ENCODE peak calls at places on chromosomes 6 and 20, in five cellular contexts. A, X, Z, S and O are unnamed samples.
A peak's percentile ranks its signal among the peaks of the same experiment; 100 is the strongest.

GRCh38 chr6:44381739-44382138 is 5.8 kb upstream of the CDC5L start:
- DNase-seq in S (peak; percentile 94), A (no peak), X (peak; percentile 37), Z (no peak), O (no peak)

GRCh38 chr6:109454483-109455160 is 950 bp downstream of the MICAL1 start:
- DNase-seq in S (peak; percentile 82), X (no peak), A (peak; percentile 78), Z (no peak), O (peak; percentile 48)

GRCh38 chr6:129279343-129280104 is 396.6 kb downstream of the LAMA2 start:
- DNase-seq in A (no peak), X (no peak), Z (no peak), S (no peak), O (no peak)

GRCh38 chr20:3679749-3680700 is 1.8 kb downstream of the ADAM33 start:
- DNase-seq in X (no peak), Z (no peak), A (peak; percentile 59), S (no peak), O (no peak)

GRCh38 chr6:159984268-159984786 is 15.4 kb downstream of the IGF2R start:
- DNase-seq in S (no peak), Z (no peak), X (no peak), A (no peak), O (no peak)

GRCh38 chr6:168156742-168157265 is 77.8 kb upstream of the FRMD1 start:
- DNase-seq in A (no peak), Z (peak; percentile 35), X (no peak), S (no peak), O (no peak)

GRCh38 chr20:35681953-35682352 is 17.2 kb downstream of the NFS1 start:
- DNase-seq in X (no peak), A (no peak), S (no peak), Z (no peak), O (no peak)

GRCh38 chr6:142155895-142156757 is 9.1 kb downstream of the VTA1 start:
- DNase-seq in Z (no peak), S (no peak), A (peak; percentile 10), X (peak; percentile 30), O (no peak)

GRCh38 chr20:58755062-58755697 is 62.6 kb downstream of the NPEPL1 start:
- DNase-seq in Z (peak; percentile 38), X (no peak), A (no peak), S (no peak), O (no peak)

GRCh38 chr6:119347466-119348307 is 1.9 kb downstream of the MAN1A1 start:
- DNase-seq in X (peak; percentile 96), Z (no peak), A (no peak), S (peak; percentile 12), O (no peak)

GRCh38 chr6:150865406-150866146 is at the start of gene MTHFD1L:
- DNase-seq in Z (peak; percentile 89), S (peak; percentile 78), X (peak; percentile 73), A (peak; percentile 93), O (no peak)

GRCh38 chr20:48952656-48953055 is 31.1 kb downstream of the ARFGEF2 start:
- DNase-seq in X (no peak), A (no peak), Z (no peak), S (no peak), O (no peak)

GRCh38 chr20:61565791-61566190 is 313.7 kb downstream of the CDH4 start:
- DNase-seq in A (no peak), Z (no peak), S (no peak), X (no peak), O (no peak)

DNA sequence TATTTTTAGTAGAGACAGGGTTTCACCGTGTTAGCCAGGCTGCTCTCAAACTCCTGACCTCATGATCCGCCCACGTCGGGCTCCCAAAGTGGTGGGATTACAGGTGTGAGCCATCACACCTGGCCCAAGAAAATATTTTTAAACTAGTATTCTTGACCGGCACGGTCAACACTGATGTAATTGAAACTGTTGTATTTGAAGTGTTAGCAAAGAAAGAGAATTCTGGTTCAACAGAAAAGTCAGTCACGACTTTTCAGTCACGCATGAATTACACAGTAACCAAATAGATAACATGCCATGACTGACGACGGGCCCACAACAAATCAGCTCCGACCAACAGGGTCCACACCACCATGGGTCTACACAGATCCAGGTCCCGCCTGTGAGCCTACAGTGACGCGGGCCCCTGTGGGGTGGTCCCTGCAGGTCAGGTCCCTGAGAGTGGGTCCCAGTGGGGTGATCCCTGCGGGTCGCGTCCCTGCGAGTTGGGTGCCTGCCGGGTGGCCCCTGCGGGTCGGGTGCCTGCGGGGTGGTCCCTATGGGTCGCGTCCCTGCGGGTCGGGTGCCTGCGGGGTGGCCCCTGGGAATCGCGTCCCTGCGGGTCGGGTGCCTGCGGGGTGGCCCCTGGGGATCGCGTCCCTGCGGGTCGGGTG is 1.0 kb downstream of the GMEB2 start:
- DNase-seq in A (peak; percentile 67), S (no peak), X (peak; percentile 57), Z (no peak), O (no peak)
- TF ChIP-seq GABPA in A (no peak), S (no peak), X (no peak), Z (no peak), O (no peak)

DNA sequence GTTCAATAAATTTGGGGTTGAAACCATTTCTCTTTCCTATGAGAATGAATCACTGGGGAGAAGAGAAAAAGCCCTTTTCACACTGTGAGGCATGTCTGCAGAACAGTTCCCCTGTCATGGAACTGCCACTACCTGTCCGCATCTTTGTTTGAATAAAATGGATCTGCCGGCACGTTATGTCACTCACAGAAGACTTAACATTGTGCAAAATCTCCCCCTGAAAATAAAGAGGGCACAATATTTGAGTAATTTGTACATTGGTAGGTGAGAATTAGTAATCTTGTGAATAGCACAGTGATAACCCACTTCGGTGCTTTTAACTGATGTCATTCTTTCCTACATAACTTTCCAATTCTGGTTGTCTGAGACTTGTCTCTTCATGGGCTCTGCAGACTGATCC is 804.0 kb downstream of the C6orf118 start:
- DNase-seq in S (no peak), X (no peak), A (no peak), Z (no peak), O (no peak)
- TF ChIP-seq GABPA in S (no peak), X (no peak), A (no peak), Z (no peak), O (no peak)

GRCh38 chr20:39264506-39265172 is 302.5 kb downstream of the DHX35 start:
- DNase-seq in A (peak; percentile 64), S (peak; percentile 38), X (peak; percentile 63), Z (peak; percentile 75), O (no peak)
- TF ChIP-seq GABPA in A (no peak), S (no peak), X (no peak), Z (no peak), O (no peak)

DNA sequence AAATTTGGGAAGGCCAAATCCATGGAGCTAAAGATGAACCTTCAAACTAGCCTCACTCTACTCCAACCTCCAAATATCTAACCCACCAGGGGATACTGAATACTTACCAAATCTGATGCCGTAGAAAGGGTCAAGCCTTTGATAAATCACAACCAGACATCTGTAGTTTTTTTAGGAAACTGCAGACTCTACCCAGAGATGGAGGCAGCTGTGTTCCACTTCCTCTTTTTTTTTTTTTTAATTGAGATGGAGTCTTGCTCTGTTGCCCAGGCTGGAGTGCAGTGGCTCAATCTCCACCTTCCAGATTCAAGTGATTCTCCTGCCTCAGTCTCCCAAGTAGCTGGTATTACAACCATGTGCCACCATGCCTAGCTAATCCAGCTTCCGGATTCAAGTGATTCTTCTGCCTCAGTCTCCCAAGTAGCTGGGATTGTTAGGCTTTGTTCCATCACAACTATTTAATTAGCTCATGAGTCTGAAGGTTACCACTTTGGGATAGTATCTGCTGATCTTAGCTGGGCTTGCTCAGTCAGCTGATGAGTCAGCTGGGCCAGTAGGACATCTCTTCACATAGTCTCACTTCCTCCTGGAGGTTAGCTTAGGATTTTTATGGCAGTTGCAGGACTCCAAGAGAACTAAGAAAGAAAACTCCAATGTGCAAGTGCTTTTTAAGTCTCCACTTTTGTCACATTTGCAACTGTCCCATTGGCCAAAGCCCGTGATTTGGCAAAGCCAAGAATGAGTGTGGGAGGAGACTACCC is 13.3 kb downstream of the FRK start:
- DNase-seq in A (no peak), S (no peak), X (peak; percentile 59), Z (no peak), O (no peak)
- TF ChIP-seq GABPA in A (no peak), S (no peak), X (no peak), Z (no peak), O (no peak)

GRCh38 chr6:26122793-26123674 is 35.8 kb downstream of the HFE start:
- DNase-seq in Z (peak; percentile 84), S (peak; percentile 99), A (peak; percentile 76), X (peak; percentile 100), O (peak; percentile 99)

GRCh38 chr6:26123675-26124549 is 36.7 kb downstream of the HFE start:
- DNase-seq in S (peak; percentile 95), A (peak; percentile 86), Z (peak; percentile 81), X (peak; percentile 100), O (peak; percentile 100)

GRCh38 chr6:26121141-26122004 is 34.1 kb downstream of the HFE start:
- DNase-seq in A (no peak), Z (no peak), X (peak; percentile 93), S (no peak), O (no peak)

GRCh38 chr6:26122005-26122388 is 34.8 kb downstream of the HFE start:
- DNase-seq in Z (no peak), A (no peak), X (no peak), S (no peak), O (no peak)

GRCh38 chr6:26122402-26122792 is 35.2 kb downstream of the HFE start:
- DNase-seq in A (no peak), S (no peak), X (peak; percentile 79), Z (peak; percentile 56), O (no peak)
- TF ChIP-seq GABPA in A (no peak), S (no peak), X (no peak), Z (no peak), O (no peak)

DNA sequence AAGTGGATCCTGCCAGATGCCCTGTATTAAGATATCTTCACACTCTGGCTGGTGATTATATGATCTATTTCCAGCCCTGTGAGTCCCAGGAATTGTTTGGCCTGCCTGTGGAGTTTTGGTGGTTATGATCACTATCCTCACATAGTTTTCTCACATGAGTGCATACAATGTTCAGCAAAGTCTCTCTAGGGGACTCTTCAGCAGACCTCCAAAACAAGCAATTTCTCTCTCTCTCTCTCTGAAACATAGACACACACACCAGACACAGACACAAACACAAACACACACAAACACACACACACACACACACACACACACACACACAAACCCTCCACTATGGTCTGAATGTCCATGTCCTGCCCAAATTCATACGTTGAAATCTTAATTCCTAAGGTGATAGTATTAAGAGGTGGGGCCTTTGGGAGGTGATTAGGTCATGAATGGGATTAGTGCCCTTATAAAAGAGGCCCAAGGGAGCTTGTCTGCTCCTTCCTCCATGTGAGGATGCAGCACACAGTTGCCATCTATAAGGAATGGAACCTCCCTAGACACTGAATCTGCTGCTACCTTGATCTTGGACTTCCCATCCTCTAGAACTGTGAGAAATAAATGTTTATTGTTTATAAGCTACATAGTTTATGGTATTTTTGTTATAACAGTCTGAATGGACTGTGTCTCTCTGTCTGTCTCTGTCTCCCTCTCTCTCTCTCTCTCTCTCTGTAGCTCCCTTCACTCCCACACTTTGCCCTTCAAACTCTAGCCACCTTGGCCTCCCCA is 22.0 kb upstream of the SYNJ2 start:
- DNase-seq in A (no peak), X (no peak), Z (no peak), S (no peak), O (no peak)
- TF ChIP-seq GABPA in A (no peak), X (no peak), Z (no peak), S (no peak), O (no peak)